ENCODE peak calls at places on chromosomes 3 and 15, in seven cellular contexts. D is dorsolateral prefrontal cortex, L is mucosa of descending colon, A is BE2C, X is cardiac fibroblast, S is astrocyte of the spinal cord, U is astrocyte. J is an unnamed sample.

GRCh38 chr15:68693071-68693470 is 114.3 kb downstream of the CORO2B start:
- DNase-seq in U (no peak), L (no peak), D (no peak), S (peak), X (peak), A (no peak), J (no peak)

GRCh38 chr3:27072943-27073725 is 296.0 kb downstream of the NEK10 start:
- DNase-seq in D (no peak), L (no peak), A (no peak), U (no peak), X (no peak), S (no peak), J (no peak)

GRCh38 chr3:37229740-37230139 is 55.4 kb upstream of the LRRFIP2 start:
- DNase-seq in X (no peak), D (no peak), S (no peak), A (no peak), U (no peak), L (no peak), J (no peak)

GRCh38 chr15:69160976-69161877 is 792 bp downstream of the GLCE start:
- DNase-seq in S (peak), A (peak), X (peak), D (peak), L (peak), U (no peak), J (no peak)

GRCh38 chr3:46887980-46888494 is 10.5 kb downstream of the PTH1R start:
- DNase-seq in S (no peak), U (no peak), L (no peak), D (no peak), X (no peak), A (no peak), J (no peak)

GRCh38 chr3:40837300-40837699 is 312.5 kb downstream of the ZNF621 start:
- DNase-seq in S (no peak), A (no peak), L (no peak), U (no peak), D (no peak), X (no peak), J (no peak)

GRCh38 chr3:70094197-70094596 is 94.7 kb downstream of the SAMMSON start:
- DNase-seq in U (no peak), S (no peak), X (no peak), A (no peak), D (no peak), L (no peak), J (no peak)

GRCh38 chr3:19888428-19889152 is 45.4 kb downstream of the EFHB start:
- DNase-seq in S (peak), A (no peak), L (no peak), X (no peak), D (no peak), U (no peak), J (no peak)

GRCh38 chr3:68972358-68972979 is 40.1 kb upstream of the TAFA4 start:
- DNase-seq in X (peak), D (peak), S (peak), L (no peak), U (peak), A (peak), J (peak)

GRCh38 chr3:112293368-112294321 is at the start of gene SLC9C1:
- DNase-seq in X (peak), A (peak), L (no peak), U (peak), D (no peak), S (peak), J (no peak)

GRCh38 chr3:99250821-99251355 is 349.4 kb upstream of the DCBLD2 start:
- DNase-seq in X (peak), D (no peak), U (no peak), S (peak), A (no peak), L (no peak), J (no peak)

GRCh38 chr3:6825527-6825926 is 35.4 kb upstream of the GRM7 start:
- DNase-seq in L (no peak), S (no peak), U (no peak), X (no peak), D (no peak), A (no peak), J (no peak)

GRCh38 chr15:91043190-91043874 is 20.9 kb upstream of the VPS33B start:
- DNase-seq in A (no peak), U (no peak), X (no peak), D (no peak), L (no peak), S (no peak), J (no peak)

GRCh38 chr3:127157181-127157828 is 35.6 kb upstream of the PRR23E start:
- DNase-seq in X (no peak), A (peak), D (no peak), L (no peak), S (no peak), U (no peak), J (no peak)

GRCh38 chr3:6504834-6505233 is 356.1 kb upstream of the GRM7 start:
- DNase-seq in S (no peak), L (no peak), X (no peak), U (no peak), D (no peak), A (no peak), J (no peak)

GRCh38 chr3:176737480-176738147 is 459.7 kb downstream of the TBL1XR1 start:
- DNase-seq in X (no peak), L (no peak), D (no peak), A (no peak), S (no peak), U (no peak), J (no peak)

GRCh38 chr3:158768361-158768787 is 33.5 kb upstream of the MFSD1 start:
- DNase-seq in A (no peak), X (peak), D (no peak), L (peak), S (peak), U (peak), J (no peak)

GRCh38 chr3:18153571-18154173 is 271.5 kb downstream of the SATB1 start:
- DNase-seq in L (no peak), D (no peak), S (peak), X (peak), A (no peak), U (peak), J (no peak)

GRCh38 chr15:48966595-48967301 is 3.0 kb upstream of the SHC4 start:
- DNase-seq in A (no peak), S (peak), X (no peak), U (peak), D (no peak), L (no peak), J (no peak)

GRCh38 chr15:47351501-47351900 is 365.8 kb upstream of the SEMA6D start:
- DNase-seq in X (no peak), S (no peak), U (no peak), A (no peak), D (no peak), L (no peak), J (no peak)

GRCh38 chr3:58544546-58544945 is 7.6 kb upstream of the ACOX2 start:
- DNase-seq in L (no peak), U (peak), X (no peak), A (no peak), S (no peak), D (no peak), J (no peak)

GRCh38 chr3:178320481-178321352 is 215.5 kb upstream of the KCNMB2 start:
- DNase-seq in S (peak), L (no peak), A (peak), D (no peak), X (peak), U (peak), J (no peak)

GRCh38 chr3:100600181-100601042 is 9.0 kb upstream of the ADGRG7 start:
- DNase-seq in D (no peak), L (no peak), X (no peak), S (no peak), A (peak), U (no peak), J (no peak)

GRCh38 chr3:14452676-14453367 is 50.4 kb downstream of the SLC6A6 start:
- DNase-seq in A (peak), D (peak), S (peak), L (peak), X (peak), U (peak), J (no peak)

DNA sequence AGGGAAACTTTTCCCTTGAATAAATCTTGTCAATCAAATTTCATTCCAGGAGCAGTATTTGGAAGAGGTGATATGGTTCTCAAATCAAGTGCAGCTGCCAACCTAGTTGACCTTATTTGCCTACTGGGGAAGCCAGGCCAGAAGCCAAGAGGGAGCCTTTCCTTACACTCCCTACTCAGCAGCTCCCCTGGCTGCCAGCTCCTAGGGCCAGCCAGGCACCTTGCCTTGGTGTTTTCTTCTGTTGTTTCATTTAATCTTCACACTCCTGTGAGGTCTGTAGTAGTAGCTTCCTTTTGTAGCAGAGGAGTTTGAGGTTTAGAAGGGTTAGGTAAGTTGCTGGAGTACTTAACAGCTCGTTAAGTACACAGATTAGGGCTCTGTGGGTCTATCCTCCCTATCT is 22.6 kb downstream of the MKRN2OS start:
- DNase-seq in X (peak), D (no peak), L (no peak), U (no peak), A (no peak), S (no peak), J (no peak)
- TF ChIP-seq CTCF in X (no peak), D (no peak), L (no peak), U (no peak), A (no peak), S (no peak), J (no peak)

GRCh38 chr15:75200765-75201608 is 695 bp upstream of the C15orf39 start:
- DNase-seq in D (no peak), A (no peak), U (no peak), S (peak), X (no peak), L (peak), J (no peak)

GRCh38 chr15:75202251-75203016 is 752 bp downstream of the C15orf39 start:
- DNase-seq in S (peak), U (peak), X (peak), A (peak), L (peak), D (no peak), J (peak)

GRCh38 chr15:75200391-75200764 is 1.3 kb upstream of the C15orf39 start:
- DNase-seq in U (no peak), S (no peak), L (no peak), X (no peak), D (no peak), A (no peak), J (no peak)

GRCh38 chr15:75203017-75203907 is 1.6 kb downstream of the C15orf39 start:
- DNase-seq in D (no peak), L (no peak), U (no peak), A (no peak), S (no peak), X (peak), J (no peak)

GRCh38 chr15:75201609-75202250 is at the start of gene C15orf39:
- DNase-seq in U (no peak), S (peak), L (peak), X (peak), D (peak), A (peak), J (peak)
- TF ChIP-seq CTCF in U (peak), S (peak), L (peak), X (peak), D (peak), A (peak), J (peak)

GRCh38 chr15:85311647-85312046 is 68.8 kb upstream of the AKAP13 start:
- DNase-seq in U (no peak), L (no peak), S (no peak), D (no peak), A (no peak), X (no peak), J (no peak)

GRCh38 chr15:85313339-85313738 is 67.1 kb upstream of the AKAP13 start:
- DNase-seq in U (no peak), S (no peak), A (no peak), X (no peak), D (no peak), L (no peak), J (no peak)

GRCh38 chr15:85314139-85314538 is 66.3 kb upstream of the AKAP13 start:
- DNase-seq in L (no peak), U (peak), D (no peak), S (peak), A (no peak), X (no peak), J (no peak)

GRCh38 chr15:85312486-85312885 is 67.9 kb upstream of the AKAP13 start:
- DNase-seq in X (peak), A (no peak), S (peak), L (no peak), D (no peak), U (peak), J (no peak)

GRCh38 chr15:85312925-85313324 is 67.5 kb upstream of the AKAP13 start:
- DNase-seq in A (no peak), D (no peak), L (no peak), S (peak), X (peak), U (no peak), J (no peak)
- TF ChIP-seq CTCF in A (no peak), D (no peak), L (no peak), S (peak), X (peak), U (peak), J (peak)

GRCh38 chr3:155500429-155500828 is 206.9 kb upstream of the STRIT1 start:
- DNase-seq in D (no peak), X (no peak), A (no peak), S (no peak), U (no peak), L (no peak), J (no peak)

DNA sequence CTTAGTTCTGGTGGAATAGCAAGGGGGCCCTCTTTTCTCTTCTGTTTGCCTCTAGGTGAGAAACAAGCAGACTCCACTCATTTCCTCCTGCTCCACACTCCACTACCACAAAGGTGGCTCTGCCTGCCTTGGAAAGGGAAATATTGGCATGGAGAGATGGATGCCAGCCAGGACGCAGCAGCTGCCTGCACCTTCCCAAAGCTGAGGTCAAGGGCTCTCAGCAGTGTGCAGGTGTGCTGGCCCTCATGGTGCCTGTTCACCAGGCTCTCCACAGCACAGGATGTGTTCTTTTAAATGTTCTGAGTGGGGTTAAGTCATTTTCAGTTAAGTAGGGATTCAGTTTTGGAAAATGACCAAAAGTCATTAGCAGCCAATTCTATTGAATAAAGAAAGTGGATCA is 211.2 kb upstream of the STRIT1 start:
- DNase-seq in A (no peak), D (no peak), U (no peak), S (no peak), X (no peak), L (no peak), J (no peak)
- TF ChIP-seq CTCF in A (no peak), D (no peak), U (no peak), S (no peak), X (no peak), L (no peak), J (no peak)

GRCh38 chr3:183825380-183826161 is at the start of gene MAP6D1:
- DNase-seq in A (peak), S (peak), U (peak), L (no peak), D (peak), X (peak), J (peak)
- TF ChIP-seq CTCF in A (peak), S (peak), U (peak), L (no peak), D (peak), X (peak), J (peak)

GRCh38 chr3:72976182-72976825 is 20.3 kb upstream of the PPP4R2 start:
- DNase-seq in U (no peak), A (no peak), S (no peak), L (no peak), D (no peak), X (peak), J (no peak)

GRCh38 chr3:72974956-72975355 is 21.7 kb upstream of the PPP4R2 start:
- DNase-seq in L (no peak), D (no peak), S (no peak), A (no peak), U (no peak), X (no peak), J (no peak)

GRCh38 chr3:72977463-72977862 is 19.1 kb upstream of the PPP4R2 start:
- DNase-seq in L (no peak), A (no peak), U (no peak), S (no peak), D (no peak), X (no peak), J (no peak)

GRCh38 chr3:72973786-72974185 is 22.8 kb upstream of the PPP4R2 start:
- DNase-seq in S (no peak), L (no peak), X (no peak), D (no peak), U (no peak), A (no peak), J (no peak)

GRCh38 chr3:72977060-72977459 is 19.6 kb upstream of the PPP4R2 start:
- DNase-seq in A (no peak), L (no peak), D (no peak), X (peak), S (no peak), U (no peak), J (no peak)
- TF ChIP-seq CTCF in A (peak), L (no peak), D (no peak), X (no peak), S (no peak), U (peak), J (no peak)

DNA sequence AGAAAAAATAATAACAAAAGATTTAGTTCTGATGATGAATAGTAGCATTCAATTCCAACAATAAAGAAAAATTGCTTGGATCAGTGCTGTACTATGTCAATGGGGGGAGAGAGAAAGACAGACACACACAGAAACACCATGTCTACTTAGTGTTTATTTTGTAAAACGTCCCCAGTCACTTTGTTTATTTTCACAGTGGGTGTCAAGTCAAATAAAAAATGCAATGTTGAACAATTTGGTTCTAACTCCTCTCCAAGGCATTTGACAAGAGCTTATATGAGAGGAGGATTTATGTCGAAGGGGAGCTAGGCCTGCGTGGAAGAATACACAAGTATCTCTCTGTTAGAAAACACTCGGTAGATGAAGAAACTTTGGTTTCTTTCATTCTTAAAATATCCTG is 201.7 kb upstream of the SLC2A2 start:
- DNase-seq in S (peak), D (no peak), L (no peak), U (no peak), A (no peak), X (no peak), J (no peak)
- TF ChIP-seq CTCF in S (no peak), D (no peak), L (no peak), U (no peak), A (no peak), X (no peak), J (no peak)

GRCh38 chr3:53269888-53270880 is 14.4 kb upstream of the TKT start:
- DNase-seq in X (peak), D (peak), L (peak), U (peak), A (peak), S (peak), J (peak)
- TF ChIP-seq CTCF in X (no peak), D (peak), L (no peak), U (no peak), A (no peak), S (no peak), J (no peak)

DNA sequence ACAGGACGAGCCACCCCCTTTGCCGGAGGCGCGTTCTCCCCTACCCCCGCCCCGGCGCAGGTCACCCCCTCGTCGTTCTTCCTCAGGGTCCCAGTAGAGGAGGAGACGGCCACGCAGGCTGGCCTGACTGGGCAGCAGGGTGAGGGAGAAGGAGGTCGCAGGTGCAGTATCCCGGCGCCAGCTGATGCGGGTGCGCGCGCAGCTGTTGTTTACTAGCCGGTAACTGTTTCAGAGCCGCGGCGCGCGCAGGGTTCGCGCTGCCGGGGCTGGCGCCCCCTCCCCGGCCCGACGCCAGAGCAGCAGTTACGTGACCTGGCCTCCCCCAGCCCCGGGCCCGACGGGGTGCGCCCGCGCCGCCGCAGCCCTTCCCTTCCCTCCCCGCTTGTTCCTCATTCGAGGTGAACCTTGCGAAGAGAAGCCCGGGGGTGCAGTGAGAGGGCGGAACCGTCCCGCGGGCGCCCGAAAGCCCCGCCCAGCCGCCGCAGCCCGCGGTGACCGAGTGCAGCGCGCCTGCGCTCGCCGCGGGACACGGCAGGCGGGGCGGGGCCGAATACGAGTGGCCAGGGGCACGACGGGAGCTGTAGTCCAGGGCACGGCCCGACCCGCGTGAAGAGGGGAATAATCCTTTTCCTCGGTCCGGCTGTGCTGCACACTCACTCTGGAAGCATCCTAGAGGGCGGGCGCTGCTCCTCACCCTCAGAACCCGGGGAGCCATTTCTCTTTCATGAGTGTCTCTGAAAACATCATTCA is at the start of gene SLC12A6:
- DNase-seq in L (peak), S (peak), D (peak), A (peak), U (peak), X (peak), J (peak)
- TF ChIP-seq CTCF in L (no peak), S (no peak), D (peak), A (no peak), U (no peak), X (no peak), J (no peak)